ENCODE peak calls at places on chromosomes 3 and 15, in eight cellular contexts. M is AG04450, W is BE2C, G is AG09309, D is T follicular helper cell, P is lung, X is pancreas, H is endodermal cell. U is an unnamed sample.

GRCh38 chr3:9778102-9778501 is 8.4 kb upstream of the CAMK1 start:
- DNase-seq in M (no peak), D (no peak), G (peak; percentile 28), P (no peak), X (no peak), W (no peak), H (no peak), U (no peak)

GRCh38 chr15:77004189-77004588 is 9.3 kb downstream of the PSTPIP1 start:
- DNase-seq in W (no peak), H (no peak), M (no peak), G (no peak), X (no peak), D (no peak), P (peak; percentile 50), U (no peak)

GRCh38 chr3:54519493-54519892 is 397.1 kb downstream of the CACNA2D3 start:
- DNase-seq in D (no peak), M (no peak), G (no peak), P (no peak), H (no peak), X (no peak), W (no peak), U (no peak)

GRCh38 chr3:15331606-15332404 is 581 bp downstream of the SH3BP5 start:
- DNase-seq in X (peak; percentile 74), W (peak; percentile 13), G (no peak), P (no peak), D (peak; percentile 16), H (no peak), M (no peak), U (peak; percentile 35)

GRCh38 chr3:186931487-186932280 is 1.4 kb downstream of the ST6GAL1 start:
- DNase-seq in X (no peak), M (no peak), H (peak; percentile 89), W (no peak), P (peak; percentile 73), G (no peak), D (no peak), U (peak; percentile 64)

GRCh38 chr3:12793701-12794100 is 2.8 kb upstream of the CAND2 start:
- DNase-seq in D (no peak), X (no peak), M (no peak), G (no peak), W (no peak), P (no peak), H (no peak), U (no peak)

GRCh38 chr15:31101262-31102048 is at the start of gene TRPM1:
- DNase-seq in X (no peak), D (no peak), H (no peak), G (no peak), P (no peak), M (no peak), W (no peak), U (no peak)

GRCh38 chr15:59622289-59622688 is 10.7 kb downstream of the GCNT3 start:
- DNase-seq in X (no peak), W (peak; percentile 57), D (peak; percentile 1), P (no peak), M (no peak), G (no peak), H (peak; percentile 88), U (peak; percentile 75)

GRCh38 chr3:152471814-152472605 is 203.3 kb downstream of the MBNL1 start:
- DNase-seq in M (no peak), W (peak; percentile 60), G (no peak), P (peak; percentile 46), X (no peak), H (peak; percentile 76), D (peak; percentile 58), U (peak; percentile 37)

GRCh38 chr3:38966956-38967795 is 84.6 kb downstream of the SCN11A start:
- DNase-seq in M (no peak), H (no peak), W (no peak), G (no peak), X (no peak), D (no peak), P (no peak), U (no peak)

GRCh38 chr3:127209155-127209839 is 16.4 kb downstream of the PRR23E start:
- DNase-seq in H (no peak), X (no peak), D (no peak), P (peak; percentile 24), M (no peak), G (no peak), W (no peak), U (peak; percentile 20)

GRCh38 chr3:108381531-108381930 is 85.2 kb downstream of the HHLA2 start:
- DNase-seq in H (no peak), D (no peak), P (no peak), G (no peak), M (no peak), X (no peak), W (peak; percentile 81), U (no peak)

GRCh38 chr3:4656059-4656458 is 162.9 kb downstream of the ITPR1 start:
- DNase-seq in P (peak; percentile 49), X (peak; percentile 58), D (no peak), G (peak; percentile 46), H (peak; percentile 91), W (peak; percentile 56), M (peak; percentile 44), U (peak; percentile 82)

GRCh38 chr3:114697441-114697840 is 403.6 kb downstream of the TIGIT start:
- DNase-seq in X (no peak), W (no peak), M (no peak), P (no peak), D (no peak), H (no peak), G (no peak), U (no peak)

GRCh38 chr3:100813828-100814227 is 104.5 kb downstream of the TFG start:
- DNase-seq in H (no peak), P (no peak), W (no peak), G (no peak), X (no peak), M (no peak), D (no peak), U (no peak)

GRCh38 chr3:52019352-52020080 is 23.8 kb upstream of the RPL29 start:
- DNase-seq in P (no peak), G (no peak), X (no peak), H (no peak), M (no peak), D (no peak), W (no peak), U (no peak)

GRCh38 chr3:188624384-188624783 is 470.4 kb downstream of the LPP start:
- DNase-seq in P (no peak), D (no peak), H (no peak), W (no peak), X (no peak), M (peak; percentile 51), G (no peak), U (no peak)

GRCh38 chr3:43644443-43644842 is 22.6 kb upstream of the ANO10 start:
- DNase-seq in G (no peak), P (no peak), D (no peak), H (no peak), W (no peak), M (no peak), X (no peak), U (no peak)

GRCh38 chr3:46284981-46285683 is 42.9 kb downstream of the CCR3 start:
- DNase-seq in D (no peak), P (no peak), X (no peak), H (no peak), M (no peak), G (no peak), W (no peak), U (no peak)

GRCh38 chr3:66856555-66856954 is 141.6 kb upstream of the KBTBD8 start:
- DNase-seq in H (no peak), W (no peak), G (no peak), X (no peak), D (no peak), P (no peak), M (no peak), U (no peak)

GRCh38 chr3:111539351-111540331 is 2.4 kb upstream of the CD96 start:
- DNase-seq in W (peak; percentile 75), X (peak; percentile 66), H (peak; percentile 89), D (peak; percentile 48), G (no peak), M (no peak), P (peak; percentile 49), U (peak; percentile 73)

GRCh38 chr3:107927361-107928083 is 163.3 kb downstream of the CD47 start:
- DNase-seq in X (peak; percentile 81), H (peak; percentile 89), G (peak; percentile 17), M (peak; percentile 18), D (peak; percentile 36), W (peak; percentile 81), P (peak; percentile 64), U (peak; percentile 77)

GRCh38 chr3:125192190-125193035 is 20.1 kb downstream of the SLC12A8 start:
- DNase-seq in P (no peak), H (peak; percentile 86), W (no peak), M (no peak), X (no peak), G (no peak), D (no peak), U (peak; percentile 58)

GRCh38 chr3:122793568-122794416 is at the start of gene HSPBAP1:
- DNase-seq in P (peak; percentile 93), M (peak; percentile 74), W (peak; percentile 93), X (peak; percentile 93), D (peak; percentile 86), H (peak; percentile 97), G (peak; percentile 65), U (peak; percentile 96)

GRCh38 chr3:29454326-29454725 is 173.5 kb downstream of the RBMS3 start:
- DNase-seq in D (no peak), H (no peak), W (no peak), P (no peak), M (no peak), X (no peak), G (no peak), U (no peak)

GRCh38 chr15:49830411-49830810 is 209.6 kb downstream of the DTWD1 start:
- DNase-seq in M (no peak), W (no peak), D (no peak), G (no peak), H (no peak), P (no peak), X (no peak), U (no peak)

GRCh38 chr15:62430552-62430951 is 265.5 kb upstream of the C2CD4B start:
- DNase-seq in D (no peak), W (no peak), X (no peak), G (no peak), H (no peak), P (no peak), M (no peak), U (no peak)

GRCh38 chr3:13043656-13044055 is 29.6 kb downstream of the IQSEC1 start:
- DNase-seq in H (no peak), M (no peak), W (no peak), P (no peak), G (no peak), D (no peak), X (peak; percentile 16), U (no peak)

GRCh38 chr15:38593523-38593922 is 28.9 kb upstream of the RASGRP1 start:
- DNase-seq in H (no peak), M (no peak), X (no peak), G (no peak), W (no peak), D (no peak), P (peak; percentile 46), U (no peak)

GRCh38 chr3:62665627-62666433 is 209.4 kb downstream of the CADPS start:
- DNase-seq in D (peak; percentile 7), P (peak; percentile 55), H (peak; percentile 97), G (peak; percentile 16), X (peak; percentile 66), W (peak; percentile 83), M (no peak), U (peak; percentile 83)

GRCh38 chr15:98174286-98174685 is 213.8 kb downstream of the ARRDC4 start:
- DNase-seq in D (no peak), W (no peak), P (no peak), M (no peak), G (no peak), H (peak; percentile 72), X (no peak), U (peak; percentile 44)

GRCh38 chr3:37924453-37924852 is 62.8 kb downstream of the CTDSPL start:
- DNase-seq in G (no peak), P (no peak), X (no peak), M (no peak), D (no peak), W (no peak), H (no peak), U (no peak)

GRCh38 chr15:70508561-70509281 is 254.6 kb downstream of the UACA start:
- DNase-seq in H (no peak), G (peak; percentile 57), P (no peak), W (no peak), M (peak; percentile 63), D (no peak), X (no peak), U (no peak)

GRCh38 chr15:58669108-58669507 is 80.4 kb downstream of the ADAM10 start:
- DNase-seq in X (no peak), W (no peak), H (no peak), M (no peak), G (no peak), P (no peak), D (no peak), U (no peak)

U was measured in H9.